ENCODE peak calls at places on chromosomes 7 and 10, in five cellular contexts. O, X, K, H and U are unnamed samples.

GRCh38 chr7:98870807-98871491 is 1.1 kb upstream of the TMEM130 start:
- DNase-seq in O (peak; percentile 54), K (no peak), X (peak; percentile 52), H (no peak), U (no peak)

GRCh38 chr7:95180-95862 is 97.0 kb upstream of the FAM20C start:
- DNase-seq in K (no peak), X (no peak), H (no peak), O (no peak), U (peak; percentile 62)

GRCh38 chr10:49512121-49512809 is 26.7 kb downstream of the ERCC6 start:
- DNase-seq in O (no peak), H (no peak), K (peak; percentile 48), X (no peak), U (peak; percentile 31)

GRCh38 chr10:123994417-123995081 is 98.8 kb downstream of the CHST15 start:
- DNase-seq in K (peak; percentile 83), H (peak; percentile 89), O (peak; percentile 93), X (peak; percentile 97), U (peak; percentile 86)

GRCh38 chr7:38686888-38687287 is 55.7 kb upstream of the AMPH start:
- DNase-seq in K (no peak), H (no peak), X (no peak), O (no peak), U (no peak)

GRCh38 chr10:86354761-86355540 is 11.6 kb downstream of the GRID1 start:
- DNase-seq in K (no peak), X (no peak), O (no peak), H (no peak), U (no peak)

GRCh38 chr7:127782550-127783266 is 130.7 kb downstream of the SND1 start:
- DNase-seq in K (no peak), X (no peak), O (no peak), H (no peak), U (peak; percentile 60)

GRCh38 chr7:144671429-144671828 is 164.4 kb downstream of the TPK1 start:
- DNase-seq in K (no peak), O (no peak), X (no peak), H (no peak), U (no peak)

GRCh38 chr10:98276316-98276715 is 8.3 kb upstream of the LOXL4 start:
- DNase-seq in H (no peak), X (peak; percentile 63), K (no peak), O (no peak), U (no peak)

GRCh38 chr7:137399827-137400823 is 56.6 kb upstream of the PTN start:
- DNase-seq in H (no peak), O (no peak), X (no peak), K (no peak), U (peak; percentile 44)

GRCh38 chr7:14294637-14295036 is 305.2 kb upstream of the ETV1 start:
- DNase-seq in O (no peak), K (no peak), H (no peak), X (no peak), U (no peak)

GRCh38 chr7:23185980-23186379 is 4.1 kb downstream of the NUP42 start:
- DNase-seq in K (no peak), H (no peak), X (no peak), O (no peak), U (no peak)

GRCh38 chr10:119652361-119652760 is 1.2 kb downstream of the BAG3 start:
- DNase-seq in X (no peak), H (no peak), O (no peak), K (peak; percentile 68), U (peak; percentile 72)

GRCh38 chr10:100677290-100677945 is 68.0 kb upstream of the PAX2 start:
- DNase-seq in H (no peak), O (no peak), X (no peak), K (no peak), U (no peak)
- H3K4me3 ChIP-seq in H (no peak overlapping the region), O (no peak overlapping the region), X (no peak overlapping the region), K (no peak overlapping the region), U (no peak overlapping the region)

GRCh38 chr10:15719899-15720634 is at the start of gene ITGA8:
- DNase-seq in X (no peak), H (no peak), O (peak; percentile 64), K (peak; percentile 33), U (peak; percentile 33)
- TF ChIP-seq CTCF in X (no peak), H (no peak), O (peak; percentile 37), K (no peak), U (peak; percentile 62)

GRCh38 chr10:31912898-31913847 is 15.5 kb downstream of the ARHGAP12 start:
- DNase-seq in K (no peak), X (no peak), H (no peak), O (no peak), U (peak; percentile 63)
- H3K4me3 ChIP-seq in K (peak overlapping the region; percentile 1), X (no peak overlapping the region), H (no peak overlapping the region), O (no peak overlapping the region), U (peak overlapping the region; percentile 15)

DNA sequence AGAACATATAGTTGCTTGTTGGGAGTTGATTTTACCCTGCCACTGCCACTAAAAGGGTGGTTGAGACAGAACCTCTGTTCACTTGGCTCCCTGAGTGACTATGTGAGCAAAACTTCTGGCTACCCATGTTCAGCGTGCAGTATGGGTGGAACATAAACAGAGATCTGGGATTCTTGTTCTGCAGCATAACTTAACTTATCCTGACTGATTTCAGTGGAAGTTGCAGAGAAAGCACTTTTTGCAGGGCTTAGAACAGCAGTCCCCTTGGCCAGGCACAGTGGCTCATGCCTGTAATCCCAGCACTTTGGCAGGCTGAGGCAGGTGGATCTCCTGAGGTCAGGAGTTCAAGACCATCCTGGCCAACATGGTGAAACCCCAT is 14.7 kb downstream of the CCL26 start:
- DNase-seq in K (no peak), H (no peak), X (no peak), O (no peak), U (no peak)
- TF ChIP-seq CTCF in K (no peak), H (no peak), X (no peak), O (no peak), U (no peak)